ENCODE peak calls at places on chromosomes 5 and 9, in six cellular contexts. H, U, Z, M, A and K are unnamed samples.
A peak's percentile ranks its signal among the peaks of the same experiment; 100 is the strongest.

GRCh38 chr5:133400120-133400519 is 212.2 kb downstream of the FSTL4 start:
- DNase-seq in H (no peak), U (no peak), Z (no peak), M (no peak), A (no peak), K (no peak)

GRCh38 chr9:126483468-126484056 is 130.2 kb upstream of the LMX1B start:
- DNase-seq in H (no peak), U (no peak), Z (no peak), M (no peak), A (no peak), K (no peak)

GRCh38 chr9:122367065-122367464 is 3.8 kb upstream of the PTGS1 start:
- DNase-seq in H (no peak), U (no peak), Z (no peak), M (no peak), A (no peak), K (no peak)

GRCh38 chr5:16957305-16958165 is 21.4 kb upstream of the MYO10 start:
- DNase-seq in H (no peak), U (no peak), Z (no peak), M (no peak), A (no peak), K (no peak)

GRCh38 chr5:75862872-75863271 is 145.6 kb upstream of the POC5 start:
- DNase-seq in H (no peak), U (no peak), Z (no peak), M (no peak), A (no peak), K (no peak)

GRCh38 chr5:56160723-56161445 is 72.2 kb downstream of the ANKRD55 start:
- DNase-seq in H (no peak), U (no peak), Z (peak; percentile 63), M (no peak), A (no peak), K (no peak)

GRCh38 chr5:82347213-82347947 is 69.2 kb upstream of the RPS23 start:
- DNase-seq in H (no peak), U (no peak), Z (no peak), M (no peak), A (no peak), K (no peak)

GRCh38 chr9:19404278-19405075 is 4.3 kb upstream of the ACER2 start:
- DNase-seq in H (no peak), U (no peak), Z (no peak), M (no peak), A (no peak), K (no peak)

DNA sequence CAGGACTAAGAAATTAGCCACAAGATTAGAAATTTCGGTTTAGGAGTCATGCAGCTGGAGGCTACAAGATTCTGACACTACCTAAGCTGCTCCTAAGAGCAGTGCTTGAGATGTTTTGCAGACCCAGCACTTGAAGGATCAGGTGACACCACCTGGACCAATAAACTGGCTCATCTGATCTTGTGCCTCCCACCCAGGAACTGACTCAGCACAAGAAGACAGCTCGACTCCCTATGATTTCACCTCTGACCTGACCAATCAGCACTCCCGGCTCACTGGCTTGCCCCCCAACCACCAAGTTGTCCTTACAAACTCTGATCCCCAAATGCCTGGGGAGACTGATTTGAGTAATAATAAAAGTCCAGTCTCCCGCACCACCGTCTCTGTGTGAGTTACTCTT is 170.4 kb downstream of the TTC39B start:
- DNase-seq in H (no peak), U (no peak), Z (peak; percentile 87), M (no peak), A (no peak), K (no peak)
- H3K27ac ChIP-seq in H (no peak overlapping the region), U (no peak overlapping the region), Z (no peak overlapping the region), M (no peak overlapping the region), A (no peak overlapping the region), K (no peak overlapping the region)

DNA sequence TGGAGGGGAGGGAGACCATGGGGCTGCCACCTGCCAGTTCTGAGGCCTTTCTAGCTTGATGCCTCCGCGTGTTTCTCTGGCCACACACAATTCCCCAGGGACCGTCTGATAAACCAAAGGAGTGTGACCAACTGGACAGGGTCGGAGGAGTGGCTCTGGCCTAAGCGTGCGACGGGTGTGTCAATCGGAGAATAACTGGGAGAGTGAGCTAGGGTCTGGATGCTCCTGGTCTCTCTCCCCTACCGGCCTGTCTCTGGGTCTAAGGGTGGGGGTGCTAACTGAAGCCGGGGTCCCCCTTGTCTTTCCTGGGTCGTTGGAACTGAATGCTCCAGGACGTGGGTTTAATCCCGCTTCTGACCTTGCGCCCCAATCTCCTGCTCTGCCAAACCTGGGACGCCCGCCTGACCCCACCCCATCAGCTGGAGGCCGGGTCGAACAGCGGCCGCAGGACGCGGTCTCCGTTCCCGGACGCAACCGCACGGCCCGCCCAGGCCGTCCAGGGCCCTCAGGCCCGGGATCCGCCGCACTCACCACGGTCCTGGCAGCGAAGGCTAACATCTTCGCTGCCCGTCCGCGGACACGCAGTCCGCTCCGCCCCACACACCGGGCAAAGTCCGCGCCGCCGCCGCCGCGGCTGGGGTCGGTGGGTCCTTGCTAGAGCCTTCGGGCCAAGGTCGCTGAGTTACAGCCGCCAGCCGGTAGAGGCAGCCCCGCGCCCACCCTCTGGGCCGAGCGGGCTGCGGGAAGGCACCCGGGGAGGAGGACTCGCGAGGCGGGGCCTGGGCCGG is 447 bp downstream of the CRAT start:
- DNase-seq in H (no peak), U (peak; percentile 19), Z (peak; percentile 7), M (peak; percentile 46), A (peak; percentile 39), K (no peak)
- H3K4me3 ChIP-seq in H (peak overlapping the region; percentile 32), U (peak overlapping the region; percentile 88), Z (peak overlapping the region; percentile 28), M (peak overlapping the region; percentile 91), A (peak overlapping the region; percentile 85), K (peak overlapping the region; percentile 60)

DNA sequence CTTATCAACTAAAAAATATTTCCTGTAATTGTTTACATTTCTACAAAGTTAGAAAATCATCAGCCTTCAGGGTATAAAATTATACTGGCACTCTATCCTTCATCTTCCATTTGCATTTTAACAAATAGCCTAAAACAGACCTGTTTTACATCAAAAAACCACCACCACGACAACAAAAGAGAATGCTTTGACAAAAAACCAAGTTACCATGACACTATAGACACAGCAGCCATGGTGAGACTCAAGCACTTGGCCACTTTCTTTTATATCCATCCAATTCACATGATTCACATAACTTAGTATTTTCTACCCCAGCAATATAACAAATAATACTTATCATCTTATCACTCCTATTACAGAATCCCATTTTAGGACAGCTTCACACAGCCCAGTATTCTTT is 2.8 kb downstream of the NADK2 start:
- DNase-seq in H (no peak), U (no peak), Z (no peak), M (no peak), A (no peak), K (no peak)
- H3K27ac ChIP-seq in H (no peak overlapping the region), U (peak overlapping the region; percentile 95), Z (no peak overlapping the region), M (no peak overlapping the region), A (peak overlapping the region; percentile 99), K (no peak overlapping the region)

DNA sequence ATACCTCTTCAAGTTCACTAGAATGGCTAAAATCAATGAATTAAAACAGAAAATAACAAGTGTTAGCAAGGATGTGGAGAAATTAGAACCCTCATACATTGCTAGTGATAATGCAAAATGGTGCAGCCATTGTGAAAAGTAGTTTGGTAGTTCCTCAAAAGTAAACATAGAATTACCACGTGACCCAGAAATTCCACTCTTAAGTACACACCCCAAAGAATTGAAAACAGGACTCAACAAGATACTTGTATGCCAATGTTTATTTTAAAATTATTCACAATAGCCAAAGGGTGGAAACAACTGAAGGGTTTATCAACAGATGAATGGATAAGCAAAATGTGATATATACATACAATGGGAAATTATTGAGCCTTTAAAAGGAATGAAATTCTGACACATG is 70.3 kb downstream of the BARX1 start:
- DNase-seq in H (no peak), U (no peak), Z (no peak), M (no peak), A (no peak), K (no peak)
- H3K4me3 ChIP-seq in H (no peak overlapping the region), U (no peak overlapping the region), Z (no peak overlapping the region), M (no peak overlapping the region), A (no peak overlapping the region), K (no peak overlapping the region)

GRCh38 chr9:89778100-89779085 is 173.6 kb downstream of the GADD45G start:
- DNase-seq in H (no peak), U (peak; percentile 43), Z (no peak), M (no peak), A (no peak), K (no peak)
- H3K27ac ChIP-seq in H (no peak overlapping the region), U (peak overlapping the region; percentile 47), Z (no peak overlapping the region), M (no peak overlapping the region), A (no peak overlapping the region), K (no peak overlapping the region)

GRCh38 chr9:114348261-114348905 is 18.7 kb downstream of the ORM2 start:
- DNase-seq in H (no peak), U (no peak), Z (no peak), M (no peak), A (no peak), K (no peak)
- H3K4me3 ChIP-seq in H (no peak overlapping the region), U (no peak overlapping the region), Z (no peak overlapping the region), M (no peak overlapping the region), A (no peak overlapping the region), K (no peak overlapping the region)

GRCh38 chr5:151042453-151043093 is 22.2 kb downstream of the GPX3 start:
- DNase-seq in H (no peak), U (no peak), Z (no peak), M (no peak), A (no peak), K (no peak)
- H3K27ac ChIP-seq in H (no peak overlapping the region), U (no peak overlapping the region), Z (no peak overlapping the region), M (no peak overlapping the region), A (no peak overlapping the region), K (no peak overlapping the region)

DNA sequence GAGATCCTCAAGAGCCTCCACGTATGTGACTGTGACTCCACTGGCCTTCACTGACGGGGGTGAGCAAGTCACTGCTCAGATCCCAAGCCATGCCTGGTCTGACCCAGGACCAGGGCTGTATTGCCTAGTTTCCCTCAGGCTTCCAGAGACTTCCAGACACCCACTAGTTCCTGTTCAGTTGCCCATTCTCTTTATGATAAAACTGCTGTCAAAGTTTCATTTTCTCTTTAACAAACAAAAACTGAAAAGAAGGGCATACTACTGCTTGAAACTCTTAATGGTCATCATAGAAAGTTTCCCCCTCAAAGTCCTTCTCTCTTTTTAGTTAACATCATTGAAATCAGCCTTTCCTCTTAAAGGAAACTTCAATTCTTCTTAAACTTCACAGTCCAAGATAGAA is 105.7 kb upstream of the GHR start:
- DNase-seq in H (no peak), U (no peak), Z (no peak), M (no peak), A (no peak), K (no peak)
- H3K4me3 ChIP-seq in H (no peak overlapping the region), U (no peak overlapping the region), Z (no peak overlapping the region), M (peak overlapping the region; percentile 27), A (no peak overlapping the region), K (no peak overlapping the region)

GRCh38 chr5:52988335-52989024 is 672 bp upstream of the ITGA2 start:
- DNase-seq in H (no peak), U (no peak), Z (no peak), M (no peak), A (no peak), K (no peak)
- H3K27ac ChIP-seq in H (no peak overlapping the region), U (no peak overlapping the region), Z (no peak overlapping the region), M (no peak overlapping the region), A (peak overlapping the region; percentile 9), K (no peak overlapping the region)